ENCODE peak calls at places on chromosome X, in eight cellular contexts. L is DMS79; R is stimulated activated CD4-positive, alpha-beta T cell treated with anti-CD3 and anti-CD28 coated beads, TNF-alpha, amount 100 ng/mL, for 48 hours; G is effector memory CD8-positive, alpha-beta T cell; M is NT2/D1; Z is cardiac fibroblast; P is Panc1; U is HepG2. Q is an unnamed sample.

GRCh38 chrX:32618154-32618553 is 593.2 kb downstream of the DMD start:
- DNase-seq in L (no peak), R (no peak), G (no peak), M (no peak), Z (no peak), P (no peak), U (no peak), Q (no peak)

GRCh38 chrX:103423955-103424640 is 47.8 kb downstream of the BEX3 start:
- DNase-seq in L (no peak), R (no peak), G (no peak), M (no peak), Z (no peak), P (no peak), U (no peak), Q (no peak)

GRCh38 chrX:105313596-105313995 is 93.1 kb upstream of the TEX13A start:
- DNase-seq in L (no peak), R (no peak), G (no peak), M (no peak), Z (peak), P (no peak), U (no peak), Q (no peak)

GRCh38 chrX:108347800-108348199 is 90.4 kb downstream of the COL4A6 start:
- DNase-seq in L (no peak), R (no peak), G (no peak), M (peak), Z (no peak), P (no peak), U (no peak), Q (no peak)

GRCh38 chrX:140715787-140716186 is 6.2 kb downstream of the LINC00632 start:
- DNase-seq in L (no peak), R (no peak), G (no peak), M (no peak), Z (no peak), P (no peak), U (no peak), Q (no peak)

GRCh38 chrX:154547245-154548027 is at the start of gene IKBKG:
- DNase-seq in L (peak), R (peak), G (peak), M (peak), Z (peak), P (no peak), U (peak), Q (peak)

GRCh38 chrX:148381603-148382002 is 118.8 kb upstream of the AFF2 start:
- DNase-seq in L (no peak), R (no peak), G (peak), M (no peak), Z (no peak), P (no peak), U (no peak), Q (no peak)

GRCh38 chrX:16191605-16192004 is 24.3 kb downstream of the MAGEB17 start:
- DNase-seq in L (no peak), R (no peak), G (no peak), M (no peak), Z (no peak), P (no peak), U (no peak), Q (no peak)

GRCh38 chrX:29553542-29553941 is 661.8 kb upstream of the MAGEB2 start:
- DNase-seq in L (no peak), R (no peak), G (no peak), M (no peak), Z (no peak), P (no peak), U (no peak), Q (no peak)

GRCh38 chrX:11427082-11428033 is 134.1 kb downstream of the AMELX start:
- DNase-seq in L (no peak), R (no peak), G (no peak), M (no peak), Z (peak), P (no peak), U (no peak), Q (peak)

GRCh38 chrX:53717205-53717604 is 30.7 kb upstream of the HUWE1 start:
- DNase-seq in L (no peak), R (no peak), G (no peak), M (no peak), Z (no peak), P (no peak), U (no peak), Q (no peak)

GRCh38 chrX:2694868-2695267 is 3.8 kb downstream of the CD99 start:
- DNase-seq in L (no peak), R (no peak), G (no peak), M (no peak), Z (peak), P (no peak), U (no peak), Q (no peak)

GRCh38 chrX:47217121-47217851 is 1.2 kb upstream of the CDK16 start:
- DNase-seq in L (no peak), R (no peak), G (no peak), M (no peak), Z (peak), P (no peak), U (peak), Q (peak)

GRCh38 chrX:118941147-118941546 is 33.3 kb upstream of the LONRF3 start:
- DNase-seq in L (no peak), R (no peak), G (no peak), M (no peak), Z (no peak), P (no peak), U (no peak), Q (no peak)

GRCh38 chrX:150503898-150504219 is 64.6 kb upstream of the MTM1 start:
- DNase-seq in L (no peak), R (no peak), G (no peak), M (no peak), Z (no peak), P (no peak), U (no peak), Q (peak)